ENCODE peak calls at places on chromosomes 4 and X, in nine cellular contexts. I, K, Q, P, F, B, O, R and N are unnamed samples.

GRCh38 chrX:136189222-136189621 is 41.9 kb downstream of the FHL1 start:
- DNase-seq in Q (no peak), B (no peak), P (no peak), R (no peak), F (no peak), O (no peak), I (peak; percentile 67), K (no peak), N (peak; percentile 44)

GRCh38 chr4:36676139-36677050 is 395.0 kb downstream of the DTHD1 start:
- DNase-seq in P (no peak), R (no peak), F (no peak), Q (no peak), B (no peak), O (no peak), K (no peak), I (no peak), N (no peak)

GRCh38 chrX:119036369-119037029 is 36.3 kb upstream of the CT47C1 start:
- DNase-seq in B (no peak), P (no peak), O (no peak), R (no peak), Q (no peak), K (no peak), I (no peak), F (no peak), N (no peak)

GRCh38 chrX:40733691-40734090 is 1.7 kb downstream of the MED14 start:
- DNase-seq in Q (no peak), F (no peak), K (no peak), I (no peak), B (no peak), R (no peak), P (no peak), O (no peak), N (no peak)

GRCh38 chr4:27148211-27148895 is 287.7 kb downstream of the STIM2 start:
- DNase-seq in F (no peak), I (no peak), Q (no peak), P (no peak), O (no peak), K (no peak), R (no peak), B (no peak), N (no peak)

GRCh38 chr4:3074846-3075651 is 568 bp downstream of the HTT start:
- DNase-seq in P (peak; percentile 45), Q (peak; percentile 70), K (peak; percentile 84), I (peak; percentile 67), O (peak; percentile 30), R (peak; percentile 48), F (no peak), B (peak; percentile 43), N (peak; percentile 40)

GRCh38 chr4:41791557-41791956 is 43.0 kb upstream of the PHOX2B start:
- DNase-seq in B (no peak), Q (no peak), R (no peak), K (no peak), P (no peak), F (no peak), O (no peak), I (no peak), N (no peak)

GRCh38 chr4:7887415-7887814 is 52.2 kb downstream of the AFAP1 start:
- DNase-seq in I (no peak), P (no peak), R (no peak), Q (no peak), K (no peak), F (no peak), B (no peak), O (no peak), N (no peak)

GRCh38 chr4:80710748-80711451 is 319.6 kb upstream of the BMP3 start:
- DNase-seq in I (no peak), P (no peak), R (no peak), B (no peak), Q (no peak), F (no peak), O (no peak), K (no peak), N (no peak)

GRCh38 chr4:2981256-2981804 is 18.0 kb downstream of the GRK4 start:
- DNase-seq in I (no peak), Q (no peak), B (no peak), P (no peak), F (no peak), O (no peak), K (no peak), R (no peak), N (no peak)

GRCh38 chrX:107840971-107841370 is 15.3 kb downstream of the MID2 start:
- DNase-seq in K (no peak), Q (no peak), B (no peak), P (no peak), I (no peak), O (no peak), F (no peak), R (no peak), N (no peak)

GRCh38 chr4:146243141-146243882 is 29.0 kb downstream of the REELD1 start:
- DNase-seq in Q (no peak), P (no peak), F (no peak), O (peak; percentile 52), R (no peak), K (peak; percentile 61), B (no peak), I (peak; percentile 61), N (peak; percentile 25)

GRCh38 chrX:119685225-119686066 is 7.5 kb downstream of the SEPTIN6 start:
- DNase-seq in P (no peak), K (no peak), O (peak; percentile 33), Q (no peak), B (no peak), I (no peak), F (no peak), R (no peak), N (no peak)

GRCh38 chr4:41158274-41158673 is 56.1 kb downstream of the APBB2 start:
- DNase-seq in O (no peak), P (no peak), K (no peak), B (no peak), R (no peak), I (no peak), F (no peak), Q (no peak), N (no peak)

DNA sequence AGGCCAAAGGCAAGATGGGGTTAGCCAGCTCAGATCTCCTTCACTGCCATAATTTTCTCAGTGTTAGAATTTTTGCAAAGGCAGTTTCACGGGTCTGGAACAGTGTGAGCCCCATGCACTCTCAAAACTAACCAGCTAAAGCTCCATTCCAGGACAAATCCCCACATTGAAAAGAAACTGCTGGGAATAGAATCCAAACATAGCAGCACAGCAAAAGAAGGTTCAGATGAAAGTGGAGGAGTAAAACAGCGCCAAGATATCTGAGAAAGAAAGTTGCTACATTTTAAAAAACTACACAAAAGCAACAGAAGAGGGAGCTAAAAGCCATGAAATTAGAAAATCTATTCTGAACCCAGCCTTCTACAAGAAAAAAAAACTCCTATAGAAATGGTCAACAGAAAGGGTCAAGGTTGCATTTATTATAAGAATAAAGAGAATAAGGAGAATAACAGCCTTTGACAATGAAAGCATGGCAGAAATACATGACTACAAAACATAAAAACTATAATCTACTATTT is 39.6 kb upstream of the SLC7A3 start:
- DNase-seq in P (no peak), I (no peak), F (no peak), Q (no peak), K (no peak), R (no peak), O (no peak), B (no peak), N (no peak)
- TF ChIP-seq CTCF in P (peak; percentile 12), I (no peak), F (peak; percentile 45), Q (no peak), K (peak; percentile 20), R (no peak), O (no peak), B (no peak), N (peak; percentile 35)

DNA sequence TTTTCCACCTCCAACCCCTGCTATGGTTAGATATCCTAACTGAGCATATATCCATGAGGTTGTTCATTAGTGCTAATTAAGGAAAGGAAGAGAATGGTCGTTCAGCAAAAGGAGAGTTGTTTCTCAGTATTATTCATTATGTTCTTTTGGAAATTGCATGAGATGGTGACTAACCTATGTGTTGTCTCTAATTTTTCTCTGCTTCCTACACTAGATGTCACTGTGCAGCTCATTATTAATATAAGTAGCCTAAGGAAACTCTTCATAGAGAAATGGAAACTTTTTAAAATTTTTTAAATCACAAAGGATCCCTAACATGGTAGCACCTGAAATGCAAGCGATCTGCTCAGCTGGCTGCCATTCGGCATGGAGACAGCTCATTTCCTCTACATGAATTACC is 67.7 kb upstream of the FAM9A start:
- DNase-seq in O (no peak), P (no peak), R (no peak), K (no peak), I (no peak), B (no peak), Q (no peak), F (no peak), N (no peak)
- TF ChIP-seq CTCF in O (no peak), P (peak; percentile 28), R (peak; percentile 18), K (no peak), I (no peak), B (no peak), Q (no peak), F (peak; percentile 42), N (peak; percentile 43)

GRCh38 chr4:140152760-140153418 is 1.1 kb downstream of the MAML3 start:
- DNase-seq in O (peak; percentile 15), B (peak; percentile 49), K (peak; percentile 76), F (no peak), P (peak; percentile 66), I (peak; percentile 76), R (peak; percentile 53), Q (peak; percentile 62), N (peak; percentile 58)

GRCh38 chr4:140152015-140152703 is 1.8 kb downstream of the MAML3 start:
- DNase-seq in O (peak; percentile 41), R (peak; percentile 76), F (no peak), K (peak; percentile 85), B (peak; percentile 54), I (peak; percentile 80), P (peak; percentile 78), Q (peak; percentile 78), N (peak; percentile 68)

GRCh38 chr4:140150636-140150885 is 3.4 kb downstream of the MAML3 start:
- DNase-seq in R (peak; percentile 92), P (no peak), O (no peak), F (no peak), B (peak; percentile 90), I (no peak), Q (no peak), K (peak; percentile 89), N (no peak)

GRCh38 chr4:140150886-140151699 is 2.9 kb downstream of the MAML3 start:
- DNase-seq in Q (peak; percentile 87), O (peak; percentile 80), P (peak; percentile 93), R (peak; percentile 96), K (peak; percentile 90), I (peak; percentile 92), F (peak; percentile 94), B (peak; percentile 87), N (peak; percentile 89)

GRCh38 chr4:140151700-140152014 is 2.3 kb downstream of the MAML3 start:
- DNase-seq in Q (no peak), F (no peak), R (peak; percentile 93), P (peak; percentile 78), I (peak; percentile 68), B (peak; percentile 86), O (peak; percentile 52), K (peak; percentile 87), N (peak; percentile 78)
- TF ChIP-seq CTCF in Q (no peak), F (no peak), R (no peak), P (no peak), I (no peak), B (no peak), O (no peak), K (no peak), N (no peak)

GRCh38 chr4:109574443-109574850 is 14.4 kb downstream of the MCUB start:
- DNase-seq in K (no peak), F (no peak), P (no peak), B (no peak), O (no peak), R (no peak), Q (no peak), I (no peak), N (no peak)
- TF ChIP-seq CTCF in K (peak; percentile 32), F (peak; percentile 20), P (no peak), B (no peak), O (peak; percentile 10), R (no peak), Q (no peak), I (no peak), N (peak; percentile 44)

GRCh38 chr4:65669981-65670330 is 333 bp downstream of the EPHA5 start:
- DNase-seq in R (no peak), B (no peak), Q (no peak), F (no peak), P (no peak), O (no peak), I (no peak), K (no peak), N (no peak)
- TF ChIP-seq CTCF in R (no peak), B (no peak), Q (no peak), F (no peak), P (peak; percentile 9), O (no peak), I (no peak), K (no peak), N (no peak)